ENCODE peak calls at places on chromosomes 1 and 21, in eight cellular contexts. S is bronchial epithelial cell, W is esophagus squamous epithelium, R is AG10803, M is suprapubic skin, J is epithelial cell of esophagus, Q is body of pancreas, D is breast epithelium. I is an unnamed sample.
A peak's percentile ranks its signal among the peaks of the same experiment; 100 is the strongest.

GRCh38 chr1:181423301-181423918 is 59.9 kb upstream of the CACNA1E start:
- DNase-seq in S (peak; percentile 77), W (no peak), R (peak; percentile 19), M (no peak), J (peak; percentile 74), Q (peak; percentile 69), D (no peak), I (peak; percentile 79)

GRCh38 chr1:167127236-167127635 is 33.4 kb downstream of the STYXL2 start:
- DNase-seq in S (no peak), W (no peak), R (no peak), M (no peak), J (no peak), Q (no peak), D (no peak), I (no peak)

GRCh38 chr1:101288491-101288944 is 51.7 kb downstream of the S1PR1 start:
- DNase-seq in S (peak; percentile 88), W (no peak), R (peak; percentile 85), M (peak; percentile 67), J (peak; percentile 88), Q (peak; percentile 72), D (peak; percentile 58), I (peak; percentile 87)

GRCh38 chr1:92969517-92969916 is 8.3 kb upstream of the DIPK1A start:
- DNase-seq in S (no peak), W (no peak), R (no peak), M (no peak), J (no peak), Q (no peak), D (no peak), I (no peak)

GRCh38 chr21:27424601-27425000 is 457.7 kb upstream of the ADAMTS5 start:
- DNase-seq in S (peak; percentile 19), W (no peak), R (peak; percentile 70), M (no peak), J (peak; percentile 7), Q (no peak), D (no peak), I (no peak)

GRCh38 chr1:70509996-70510876 is 99.2 kb downstream of the CTH start:
- DNase-seq in S (peak; percentile 97), W (no peak), R (peak; percentile 99), M (no peak), J (peak; percentile 93), Q (no peak), D (no peak), I (peak; percentile 88)

GRCh38 chr1:58857673-58858343 is 74.0 kb upstream of the JUN start:
- DNase-seq in S (no peak), W (no peak), R (no peak), M (no peak), J (no peak), Q (no peak), D (no peak), I (no peak)

GRCh38 chr1:240189386-240189989 is 97.8 kb downstream of the FMN2 start:
- DNase-seq in S (peak; percentile 45), W (no peak), R (peak; percentile 42), M (no peak), J (peak; percentile 53), Q (peak; percentile 34), D (no peak), I (peak; percentile 88)

GRCh38 chr21:42161957-42162681 is 56.8 kb upstream of the ABCG1 start:
- DNase-seq in S (no peak), W (no peak), R (no peak), M (peak; percentile 64), J (peak; percentile 16), Q (no peak), D (no peak), I (no peak)

GRCh38 chr1:10730985-10731384 is 65.5 kb downstream of the CASZ1 start:
- DNase-seq in S (peak; percentile 95), W (no peak), R (peak; percentile 87), M (no peak), J (peak; percentile 92), Q (no peak), D (no peak), I (peak; percentile 92)

GRCh38 chr1:115306146-115306545 is 31.9 kb downstream of the NGF start:
- DNase-seq in S (no peak), W (no peak), R (no peak), M (no peak), J (no peak), Q (no peak), D (no peak), I (no peak)

GRCh38 chr21:34812510-34813265 is 143.9 kb downstream of the CLIC6 start:
- DNase-seq in S (peak; percentile 93), W (no peak), R (peak; percentile 85), M (no peak), J (peak; percentile 82), Q (no peak), D (no peak), I (peak; percentile 57)

GRCh38 chr21:40681164-40681859 is 165.6 kb downstream of the DSCAM start:
- DNase-seq in S (no peak), W (no peak), R (no peak), M (no peak), J (no peak), Q (no peak), D (no peak), I (no peak)

GRCh38 chr1:23478896-23479790 is 4.8 kb downstream of the ASAP3 start:
- DNase-seq in S (no peak), W (no peak), R (peak; percentile 75), M (peak; percentile 84), J (no peak), Q (peak; percentile 90), D (peak; percentile 78), I (peak; percentile 94)

GRCh38 chr21:44751799-44752636 is 40.6 kb upstream of the TSPEAR start:
- DNase-seq in S (no peak), W (no peak), R (no peak), M (peak; percentile 58), J (no peak), Q (no peak), D (no peak), I (no peak)

GRCh38 chr1:119982006-119982405 is 85.7 kb upstream of the ADAM30 start:
- DNase-seq in S (peak; percentile 36), W (no peak), R (peak; percentile 64), M (no peak), J (no peak), Q (no peak), D (no peak), I (no peak)

GRCh38 chr1:60132985-60133673 is 59.6 kb upstream of the C1orf87 start:
- DNase-seq in S (peak; percentile 34), W (no peak), R (peak; percentile 98), M (peak; percentile 58), J (peak; percentile 16), Q (no peak), D (no peak), I (no peak)

GRCh38 chr1:115706009-115706362 is 62.5 kb downstream of the CASQ2 start:
- DNase-seq in S (no peak), W (no peak), R (no peak), M (no peak), J (no peak), Q (no peak), D (no peak), I (no peak)

GRCh38 chr21:32184485-32184884 is 94.4 kb downstream of the MIS18A start:
- DNase-seq in S (no peak), W (no peak), R (no peak), M (no peak), J (no peak), Q (no peak), D (no peak), I (no peak)

GRCh38 chr1:154326546-154327465 is 1.5 kb downstream of the ATP8B2 start:
- DNase-seq in S (peak; percentile 46), W (no peak), R (peak; percentile 91), M (peak; percentile 94), J (peak; percentile 29), Q (peak; percentile 40), D (no peak), I (peak; percentile 47)

GRCh38 chr1:156014829-156015228 is 5.9 kb downstream of the SSR2 start:
- DNase-seq in S (no peak), W (no peak), R (no peak), M (no peak), J (no peak), Q (no peak), D (no peak), I (no peak)

GRCh38 chr1:161001537-161001936 is 19.4 kb downstream of the F11R start:
- DNase-seq in S (no peak), W (no peak), R (no peak), M (no peak), J (no peak), Q (no peak), D (no peak), I (no peak)

GRCh38 chr1:14743368-14743767 is 144.9 kb downstream of the KAZN start:
- DNase-seq in S (no peak), W (no peak), R (no peak), M (no peak), J (no peak), Q (no peak), D (no peak), I (no peak)

GRCh38 chr1:59730302-59730701 is 84.4 kb upstream of the HOOK1 start:
- DNase-seq in S (peak; percentile 97), W (no peak), R (peak; percentile 92), M (no peak), J (peak; percentile 93), Q (no peak), D (no peak), I (peak; percentile 62)

GRCh38 chr1:145782166-145783099 is 41.5 kb downstream of the RNF115 start:
- DNase-seq in S (peak; percentile 98), W (no peak), R (peak; percentile 88), M (no peak), J (peak; percentile 94), Q (no peak), D (no peak), I (peak; percentile 95)

GRCh38 chr1:65948609-65949229 is 156.0 kb downstream of the PDE4B start:
- DNase-seq in S (no peak), W (no peak), R (peak; percentile 66), M (no peak), J (peak; percentile 4), Q (no peak), D (no peak), I (peak; percentile 66)
- TF ChIP-seq CTCF in S (no peak), W (no peak), R (peak; percentile 43), M (no peak), J (no peak), Q (no peak), D (no peak), I (no peak)

GRCh38 chr21:38699048-38699447 is 106.7 kb upstream of the ETS2 start:
- DNase-seq in S (peak; percentile 14), W (no peak), R (no peak), M (no peak), J (no peak), Q (no peak), D (no peak), I (no peak)
- TF ChIP-seq CTCF in S (peak; percentile 58), W (no peak), R (peak; percentile 24), M (no peak), J (no peak), Q (no peak), D (no peak), I (no peak)

GRCh38 chr21:43619856-43620255 is 39.4 kb downstream of the HSF2BP start:
- DNase-seq in S (no peak), W (no peak), R (no peak), M (no peak), J (no peak), Q (no peak), D (no peak), I (peak; percentile 23)
- TF ChIP-seq CTCF in S (peak; percentile 10), W (no peak), R (peak; percentile 29), M (no peak), J (peak; percentile 41), Q (peak; percentile 31), D (no peak), I (peak; percentile 6)

DNA sequence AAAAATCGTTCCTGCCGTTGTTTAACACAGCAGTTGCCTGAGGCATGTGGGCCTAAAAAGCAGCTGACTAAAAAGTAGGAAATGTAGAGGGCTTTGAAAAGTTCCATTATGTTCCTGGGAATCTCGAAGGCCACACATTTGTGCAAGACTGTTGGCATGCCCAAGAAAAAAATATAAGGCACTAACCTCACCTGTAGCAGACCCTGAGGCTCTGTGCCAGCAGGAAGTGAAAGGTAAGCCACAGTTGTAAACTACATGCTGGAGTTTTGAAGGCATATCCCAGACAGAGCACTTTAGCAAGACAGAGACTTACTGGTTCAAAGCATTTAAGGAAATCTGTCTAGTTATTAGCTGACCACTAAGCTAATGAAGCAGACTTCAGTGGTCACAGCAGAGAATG is 52.7 kb downstream of the TRMT1L start:
- DNase-seq in S (no peak), W (no peak), R (no peak), M (no peak), J (peak; percentile 5), Q (no peak), D (no peak), I (no peak)
- TF ChIP-seq CTCF in S (no peak), W (no peak), R (no peak), M (no peak), J (no peak), Q (no peak), D (no peak), I (no peak)